ENCODE peak calls at places on chromosomes 16 and 17, in four cellular contexts. P is GM12878, V is Panc1, U is SK-N-SH. L is an unnamed sample.
A peak's percentile ranks its signal among the peaks of the same experiment; 100 is the strongest.

GRCh38 chr16:54242199-54242598 is 44.4 kb downstream of the IRX3 start:
- DNase-seq in P (no peak), V (no peak), U (peak; percentile 36), L (peak; percentile 76)

GRCh38 chr16:4091638-4092037 is 24.6 kb downstream of the ADCY9 start:
- DNase-seq in P (no peak), V (no peak), U (no peak), L (no peak)

GRCh38 chr17:77741109-77741508 is 217.4 kb upstream of the TNRC6C start:
- DNase-seq in P (no peak), V (no peak), U (no peak), L (peak; percentile 75)

GRCh38 chr16:56628486-56629035 is 3.0 kb downstream of the MT1E start:
- DNase-seq in P (no peak), V (no peak), U (no peak), L (no peak)

GRCh38 chr17:74773871-74774286 is 2.3 kb downstream of the NAT9 start:
- DNase-seq in P (no peak), V (no peak), U (no peak), L (no peak)

GRCh38 chr16:48636521-48636920 is 26.5 kb upstream of the N4BP1 start:
- DNase-seq in P (no peak), V (no peak), U (no peak), L (no peak)

GRCh38 chr16:88527186-88527936 is 42.8 kb upstream of the ZC3H18 start:
- DNase-seq in P (no peak), V (peak; percentile 4), U (peak; percentile 95), L (peak; percentile 89)

GRCh38 chr16:86566966-86567700 is 504 bp downstream of the FOXC2 start:
- DNase-seq in P (no peak), V (no peak), U (no peak), L (peak; percentile 61)

GRCh38 chr16:72021043-72021442 is 12.5 kb downstream of the DHODH start:
- DNase-seq in P (no peak), V (no peak), U (no peak), L (peak; percentile 81)

GRCh38 chr17:30219315-30219714 is 16.2 kb downstream of the SLC6A4 start:
- DNase-seq in P (no peak), V (no peak), U (no peak), L (no peak)

GRCh38 chr16:8583199-8583598 is 7.1 kb downstream of the TMEM114 start:
- DNase-seq in P (no peak), V (no peak), U (no peak), L (no peak)
- TF ChIP-seq POLR2AphosphoS5 in P (no peak), V (no peak), U (no peak), L (no peak)

GRCh38 chr17:49798182-49798581 is 9.7 kb downstream of the KAT7 start:
- DNase-seq in P (no peak), V (no peak), U (no peak), L (no peak)

GRCh38 chr17:49793309-49793708 is 4.8 kb downstream of the KAT7 start:
- DNase-seq in P (no peak), V (no peak), U (no peak), L (no peak)

GRCh38 chr17:49798738-49799137 is 10.3 kb downstream of the KAT7 start:
- DNase-seq in P (no peak), V (no peak), U (no peak), L (no peak)

GRCh38 chr17:49795372-49795771 is 6.9 kb downstream of the KAT7 start:
- DNase-seq in P (no peak), V (no peak), U (no peak), L (no peak)
- H3K4me1 ChIP-seq in P (no peaks in the 10 kb centered on the region), V (peaks cover under 1% of the 10 kb centered on the region), U (no peaks in the 10 kb centered on the region), L (no peaks in the 10 kb centered on the region)

GRCh38 chr16:803751-804075 is 3.2 kb upstream of the GNG13 start:
- DNase-seq in P (no peak), V (no peak), U (no peak), L (no peak)
- TF ChIP-seq REST in P (no peak), V (no peak), U (no peak), L (no peak)

GRCh38 chr17:76447931-76448652 is 4.9 kb downstream of the UBE2O start:
- DNase-seq in P (no peak), V (no peak), U (peak; percentile 41), L (no peak)
- TF ChIP-seq POLR2AphosphoS5 in P (no peak), V (no peak), U (no peak), L (no peak)

L was measured in GM23338.